ENCODE peak calls at places on chromosomes 6 and 20, in eight cellular contexts. One of them, this sample, is unnamed.

GRCh38 chr20:62689861-62690644 is 18.6 kb upstream of the NTSR1 start:
- DNase-seq in pancreas: no peak
- DNase-seq in substantia nigra: no peak
- DNase-seq in breast epithelium: no peak
- DNase-seq in H54: no peak
- DNase-seq in BJ: no peak
- DNase-seq in upper lobe of right lung: no peak
- DNase-seq in activated T-helper 1 cell treated with anti-CD3 and anti-CD28 coated beads, Interleukin-12 subunit alpha, Interleukin-12 subunit beta, Interleukin-2, Interleukin-4 antibody, amounts not matched to agents 30 ng/mL and 10 ng/mL and 1 ng/mL, durations not matched to agents 14 hours and 24 hours and 36 hours: no peak
- DNase-seq in this sample: no peak

GRCh38 chr6:6351626-6352025 is 31.2 kb upstream of the F13A1 start:
- DNase-seq in H54: no peak
- DNase-seq in activated T-helper 1 cell treated with anti-CD3 and anti-CD28 coated beads, Interleukin-12 subunit alpha, Interleukin-12 subunit beta, Interleukin-2, Interleukin-4 antibody, amounts not matched to agents 30 ng/mL and 10 ng/mL and 1 ng/mL, durations not matched to agents 14 hours and 24 hours and 36 hours: no peak
- DNase-seq in breast epithelium: no peak
- DNase-seq in substantia nigra: no peak
- DNase-seq in BJ: no peak
- DNase-seq in upper lobe of right lung: no peak
- DNase-seq in pancreas: no peak
- DNase-seq in this sample: no peak

GRCh38 chr6:146866731-146867414 is 268.1 kb downstream of the ADGB start:
- DNase-seq in substantia nigra: no peak
- DNase-seq in BJ: no peak
- DNase-seq in activated T-helper 1 cell treated with anti-CD3 and anti-CD28 coated beads, Interleukin-12 subunit alpha, Interleukin-12 subunit beta, Interleukin-2, Interleukin-4 antibody, amounts not matched to agents 30 ng/mL and 10 ng/mL and 1 ng/mL, durations not matched to agents 14 hours and 24 hours and 36 hours: no peak
- DNase-seq in upper lobe of right lung: no peak
- DNase-seq in pancreas: no peak
- DNase-seq in breast epithelium: no peak
- DNase-seq in H54: no peak
- DNase-seq in this sample: no peak

GRCh38 chr6:75557068-75557467 is 44.6 kb upstream of the SENP6 start:
- DNase-seq in BJ: no peak
- DNase-seq in substantia nigra: no peak
- DNase-seq in breast epithelium: no peak
- DNase-seq in activated T-helper 1 cell treated with anti-CD3 and anti-CD28 coated beads, Interleukin-12 subunit alpha, Interleukin-12 subunit beta, Interleukin-2, Interleukin-4 antibody, amounts not matched to agents 30 ng/mL and 10 ng/mL and 1 ng/mL, durations not matched to agents 14 hours and 24 hours and 36 hours: no peak
- DNase-seq in upper lobe of right lung: no peak
- DNase-seq in H54: no peak
- DNase-seq in pancreas: no peak
- DNase-seq in this sample: no peak

GRCh38 chr6:23055523-23055922 is 486.2 kb downstream of the HDGFL1 start:
- DNase-seq in upper lobe of right lung: no peak
- DNase-seq in H54: no peak
- DNase-seq in substantia nigra: no peak
- DNase-seq in pancreas: no peak
- DNase-seq in breast epithelium: no peak
- DNase-seq in BJ: no peak
- DNase-seq in activated T-helper 1 cell treated with anti-CD3 and anti-CD28 coated beads, Interleukin-12 subunit alpha, Interleukin-12 subunit beta, Interleukin-2, Interleukin-4 antibody, amounts not matched to agents 30 ng/mL and 10 ng/mL and 1 ng/mL, durations not matched to agents 14 hours and 24 hours and 36 hours: no peak
- DNase-seq in this sample: no peak

GRCh38 chr20:56431451-56431850 is 19.4 kb downstream of the CASS4 start:
- DNase-seq in pancreas: no peak
- DNase-seq in breast epithelium: no peak
- DNase-seq in BJ: no peak
- DNase-seq in activated T-helper 1 cell treated with anti-CD3 and anti-CD28 coated beads, Interleukin-12 subunit alpha, Interleukin-12 subunit beta, Interleukin-2, Interleukin-4 antibody, amounts not matched to agents 30 ng/mL and 10 ng/mL and 1 ng/mL, durations not matched to agents 14 hours and 24 hours and 36 hours: no peak
- DNase-seq in substantia nigra: peak; percentile 37
- DNase-seq in upper lobe of right lung: no peak
- DNase-seq in H54: no peak
- DNase-seq in this sample: no peak

GRCh38 chr6:119814609-119815400 is 465.2 kb upstream of the MAN1A1 start:
- DNase-seq in activated T-helper 1 cell treated with anti-CD3 and anti-CD28 coated beads, Interleukin-12 subunit alpha, Interleukin-12 subunit beta, Interleukin-2, Interleukin-4 antibody, amounts not matched to agents 30 ng/mL and 10 ng/mL and 1 ng/mL, durations not matched to agents 14 hours and 24 hours and 36 hours: no peak
- DNase-seq in pancreas: no peak
- DNase-seq in upper lobe of right lung: no peak
- DNase-seq in H54: no peak
- DNase-seq in substantia nigra: no peak
- DNase-seq in BJ: no peak
- DNase-seq in breast epithelium: no peak
- DNase-seq in this sample: no peak

GRCh38 chr20:51450221-51450712 is 92.3 kb downstream of the NFATC2 start:
- DNase-seq in substantia nigra: no peak
- DNase-seq in upper lobe of right lung: no peak
- DNase-seq in breast epithelium: no peak
- DNase-seq in H54: no peak
- DNase-seq in pancreas: no peak
- DNase-seq in activated T-helper 1 cell treated with anti-CD3 and anti-CD28 coated beads, Interleukin-12 subunit alpha, Interleukin-12 subunit beta, Interleukin-2, Interleukin-4 antibody, amounts not matched to agents 30 ng/mL and 10 ng/mL and 1 ng/mL, durations not matched to agents 14 hours and 24 hours and 36 hours: no peak
- DNase-seq in BJ: no peak
- DNase-seq in this sample: no peak

GRCh38 chr6:38155576-38156204 is 336.2 kb downstream of the ZFAND3 start:
- DNase-seq in upper lobe of right lung: peak; percentile 51
- DNase-seq in pancreas: no peak
- DNase-seq in BJ: no peak
- DNase-seq in breast epithelium: no peak
- DNase-seq in activated T-helper 1 cell treated with anti-CD3 and anti-CD28 coated beads, Interleukin-12 subunit alpha, Interleukin-12 subunit beta, Interleukin-2, Interleukin-4 antibody, amounts not matched to agents 30 ng/mL and 10 ng/mL and 1 ng/mL, durations not matched to agents 14 hours and 24 hours and 36 hours: no peak
- DNase-seq in substantia nigra: no peak
- DNase-seq in H54: no peak
- DNase-seq in this sample: no peak

GRCh38 chr20:34536798-34537394 is 20.7 kb downstream of the DYNLRB1 start:
- DNase-seq in upper lobe of right lung: no peak
- DNase-seq in substantia nigra: peak; percentile 31
- DNase-seq in H54: no peak
- DNase-seq in pancreas: peak; percentile 58
- DNase-seq in BJ: no peak
- DNase-seq in activated T-helper 1 cell treated with anti-CD3 and anti-CD28 coated beads, Interleukin-12 subunit alpha, Interleukin-12 subunit beta, Interleukin-2, Interleukin-4 antibody, amounts not matched to agents 30 ng/mL and 10 ng/mL and 1 ng/mL, durations not matched to agents 14 hours and 24 hours and 36 hours: no peak
- DNase-seq in breast epithelium: no peak
- DNase-seq in this sample: peak; percentile 76

GRCh38 chr6:134080171-134080795 is 27.9 kb upstream of the SLC2A12 start:
- DNase-seq in breast epithelium: no peak
- DNase-seq in upper lobe of right lung: no peak
- DNase-seq in H54: no peak
- DNase-seq in pancreas: no peak
- DNase-seq in BJ: no peak
- DNase-seq in substantia nigra: no peak
- DNase-seq in activated T-helper 1 cell treated with anti-CD3 and anti-CD28 coated beads, Interleukin-12 subunit alpha, Interleukin-12 subunit beta, Interleukin-2, Interleukin-4 antibody, amounts not matched to agents 30 ng/mL and 10 ng/mL and 1 ng/mL, durations not matched to agents 14 hours and 24 hours and 36 hours: no peak
- DNase-seq in this sample: no peak

GRCh38 chr6:106622412-106622811 is 6.9 kb downstream of the RTN4IP1 start:
- DNase-seq in H54: no peak
- DNase-seq in upper lobe of right lung: no peak
- DNase-seq in substantia nigra: no peak
- DNase-seq in BJ: no peak
- DNase-seq in pancreas: no peak
- DNase-seq in breast epithelium: no peak
- DNase-seq in activated T-helper 1 cell treated with anti-CD3 and anti-CD28 coated beads, Interleukin-12 subunit alpha, Interleukin-12 subunit beta, Interleukin-2, Interleukin-4 antibody, amounts not matched to agents 30 ng/mL and 10 ng/mL and 1 ng/mL, durations not matched to agents 14 hours and 24 hours and 36 hours: no peak
- DNase-seq in this sample: no peak

GRCh38 chr6:82385961-82386360 is 22.3 kb downstream of the TPBG start:
- DNase-seq in breast epithelium: no peak
- DNase-seq in upper lobe of right lung: no peak
- DNase-seq in activated T-helper 1 cell treated with anti-CD3 and anti-CD28 coated beads, Interleukin-12 subunit alpha, Interleukin-12 subunit beta, Interleukin-2, Interleukin-4 antibody, amounts not matched to agents 30 ng/mL and 10 ng/mL and 1 ng/mL, durations not matched to agents 14 hours and 24 hours and 36 hours: no peak
- DNase-seq in H54: no peak
- DNase-seq in substantia nigra: no peak
- DNase-seq in BJ: no peak
- DNase-seq in pancreas: peak; percentile 24
- DNase-seq in this sample: no peak

GRCh38 chr6:183668-184067 is 108.6 kb upstream of the DUSP22 start:
- DNase-seq in H54: no peak
- DNase-seq in substantia nigra: no peak
- DNase-seq in BJ: no peak
- DNase-seq in pancreas: no peak
- DNase-seq in upper lobe of right lung: no peak
- DNase-seq in breast epithelium: no peak
- DNase-seq in activated T-helper 1 cell treated with anti-CD3 and anti-CD28 coated beads, Interleukin-12 subunit alpha, Interleukin-12 subunit beta, Interleukin-2, Interleukin-4 antibody, amounts not matched to agents 30 ng/mL and 10 ng/mL and 1 ng/mL, durations not matched to agents 14 hours and 24 hours and 36 hours: no peak
- DNase-seq in this sample: no peak

GRCh38 chr6:149834513-149835481 is 29.4 kb downstream of the LRP11 start:
- DNase-seq in breast epithelium: no peak
- DNase-seq in activated T-helper 1 cell treated with anti-CD3 and anti-CD28 coated beads, Interleukin-12 subunit alpha, Interleukin-12 subunit beta, Interleukin-2, Interleukin-4 antibody, amounts not matched to agents 30 ng/mL and 10 ng/mL and 1 ng/mL, durations not matched to agents 14 hours and 24 hours and 36 hours: peak; percentile 60
- DNase-seq in pancreas: no peak
- DNase-seq in upper lobe of right lung: no peak
- DNase-seq in BJ: no peak
- DNase-seq in substantia nigra: peak; percentile 46
- DNase-seq in H54: no peak
- DNase-seq in this sample: peak; percentile 27

GRCh38 chr20:62952373-62953166 is at the start of gene SLC17A9:
- DNase-seq in H54: no peak
- DNase-seq in substantia nigra: peak; percentile 25
- DNase-seq in breast epithelium: no peak
- DNase-seq in upper lobe of right lung: peak; percentile 93
- DNase-seq in activated T-helper 1 cell treated with anti-CD3 and anti-CD28 coated beads, Interleukin-12 subunit alpha, Interleukin-12 subunit beta, Interleukin-2, Interleukin-4 antibody, amounts not matched to agents 30 ng/mL and 10 ng/mL and 1 ng/mL, durations not matched to agents 14 hours and 24 hours and 36 hours: no peak
- DNase-seq in BJ: no peak
- DNase-seq in pancreas: peak; percentile 61
- DNase-seq in this sample: no peak

GRCh38 chr6:167037762-167038161 is 38.6 kb downstream of the CEP43 start:
- DNase-seq in activated T-helper 1 cell treated with anti-CD3 and anti-CD28 coated beads, Interleukin-12 subunit alpha, Interleukin-12 subunit beta, Interleukin-2, Interleukin-4 antibody, amounts not matched to agents 30 ng/mL and 10 ng/mL and 1 ng/mL, durations not matched to agents 14 hours and 24 hours and 36 hours: no peak
- DNase-seq in breast epithelium: no peak
- DNase-seq in substantia nigra: no peak
- DNase-seq in pancreas: no peak
- DNase-seq in BJ: no peak
- DNase-seq in H54: no peak
- DNase-seq in upper lobe of right lung: no peak
- DNase-seq in this sample: no peak

GRCh38 chr6:161489626-161490306 is 215.9 kb upstream of the AGPAT4 start:
- DNase-seq in substantia nigra: no peak
- DNase-seq in pancreas: no peak
- DNase-seq in BJ: no peak
- DNase-seq in upper lobe of right lung: no peak
- DNase-seq in breast epithelium: no peak
- DNase-seq in activated T-helper 1 cell treated with anti-CD3 and anti-CD28 coated beads, Interleukin-12 subunit alpha, Interleukin-12 subunit beta, Interleukin-2, Interleukin-4 antibody, amounts not matched to agents 30 ng/mL and 10 ng/mL and 1 ng/mL, durations not matched to agents 14 hours and 24 hours and 36 hours: no peak
- DNase-seq in H54: no peak
- DNase-seq in this sample: no peak

GRCh38 chr20:25237610-25238318 is 10.1 kb upstream of the PYGB start:
- DNase-seq in H54: peak; percentile 92
- DNase-seq in breast epithelium: no peak
- DNase-seq in substantia nigra: no peak
- DNase-seq in upper lobe of right lung: no peak
- DNase-seq in BJ: peak; percentile 99
- DNase-seq in pancreas: no peak
- DNase-seq in activated T-helper 1 cell treated with anti-CD3 and anti-CD28 coated beads, Interleukin-12 subunit alpha, Interleukin-12 subunit beta, Interleukin-2, Interleukin-4 antibody, amounts not matched to agents 30 ng/mL and 10 ng/mL and 1 ng/mL, durations not matched to agents 14 hours and 24 hours and 36 hours: peak; percentile 42
- DNase-seq in this sample: peak; percentile 99

GRCh38 chr6:137890983-137891537 is 24.0 kb downstream of the TNFAIP3 start:
- DNase-seq in BJ: no peak
- DNase-seq in breast epithelium: no peak
- DNase-seq in activated T-helper 1 cell treated with anti-CD3 and anti-CD28 coated beads, Interleukin-12 subunit alpha, Interleukin-12 subunit beta, Interleukin-2, Interleukin-4 antibody, amounts not matched to agents 30 ng/mL and 10 ng/mL and 1 ng/mL, durations not matched to agents 14 hours and 24 hours and 36 hours: no peak
- DNase-seq in upper lobe of right lung: no peak
- DNase-seq in substantia nigra: no peak
- DNase-seq in pancreas: no peak
- DNase-seq in H54: no peak
- DNase-seq in this sample: no peak

GRCh38 chr6:93423542-93423941 is 4.2 kb upstream of the EPHA7 start:
- DNase-seq in H54: no peak
- DNase-seq in pancreas: peak; percentile 19
- DNase-seq in activated T-helper 1 cell treated with anti-CD3 and anti-CD28 coated beads, Interleukin-12 subunit alpha, Interleukin-12 subunit beta, Interleukin-2, Interleukin-4 antibody, amounts not matched to agents 30 ng/mL and 10 ng/mL and 1 ng/mL, durations not matched to agents 14 hours and 24 hours and 36 hours: no peak
- DNase-seq in substantia nigra: peak; percentile 19
- DNase-seq in BJ: no peak
- DNase-seq in upper lobe of right lung: no peak
- DNase-seq in breast epithelium: no peak
- DNase-seq in this sample: peak; percentile 62

GRCh38 chr20:32585011-32585518 is at the start of gene NOL4L:
- DNase-seq in activated T-helper 1 cell treated with anti-CD3 and anti-CD28 coated beads, Interleukin-12 subunit alpha, Interleukin-12 subunit beta, Interleukin-2, Interleukin-4 antibody, amounts not matched to agents 30 ng/mL and 10 ng/mL and 1 ng/mL, durations not matched to agents 14 hours and 24 hours and 36 hours: peak; percentile 17
- DNase-seq in pancreas: no peak
- DNase-seq in H54: peak; percentile 47
- DNase-seq in upper lobe of right lung: no peak
- DNase-seq in breast epithelium: no peak
- DNase-seq in BJ: no peak
- DNase-seq in substantia nigra: peak; percentile 33
- DNase-seq in this sample: no peak

GRCh38 chr6:80186082-80186481 is 79.6 kb downstream of the BCKDHB start:
- DNase-seq in activated T-helper 1 cell treated with anti-CD3 and anti-CD28 coated beads, Interleukin-12 subunit alpha, Interleukin-12 subunit beta, Interleukin-2, Interleukin-4 antibody, amounts not matched to agents 30 ng/mL and 10 ng/mL and 1 ng/mL, durations not matched to agents 14 hours and 24 hours and 36 hours: no peak
- DNase-seq in pancreas: no peak
- DNase-seq in breast epithelium: no peak
- DNase-seq in upper lobe of right lung: no peak
- DNase-seq in BJ: no peak
- DNase-seq in H54: no peak
- DNase-seq in substantia nigra: no peak
- DNase-seq in this sample: no peak

GRCh38 chr6:67629268-67629667 is 1005.8 kb upstream of the ADGRB3 start:
- DNase-seq in breast epithelium: no peak
- DNase-seq in pancreas: no peak
- DNase-seq in H54: no peak
- DNase-seq in substantia nigra: no peak
- DNase-seq in activated T-helper 1 cell treated with anti-CD3 and anti-CD28 coated beads, Interleukin-12 subunit alpha, Interleukin-12 subunit beta, Interleukin-2, Interleukin-4 antibody, amounts not matched to agents 30 ng/mL and 10 ng/mL and 1 ng/mL, durations not matched to agents 14 hours and 24 hours and 36 hours: no peak
- DNase-seq in BJ: peak; percentile 22
- DNase-seq in upper lobe of right lung: no peak
- DNase-seq in this sample: no peak

GRCh38 chr6:83069633-83070032 is 2.2 kb downstream of the DOP1A start:
- DNase-seq in substantia nigra: no peak
- DNase-seq in breast epithelium: no peak
- DNase-seq in BJ: no peak
- DNase-seq in activated T-helper 1 cell treated with anti-CD3 and anti-CD28 coated beads, Interleukin-12 subunit alpha, Interleukin-12 subunit beta, Interleukin-2, Interleukin-4 antibody, amounts not matched to agents 30 ng/mL and 10 ng/mL and 1 ng/mL, durations not matched to agents 14 hours and 24 hours and 36 hours: no peak
- DNase-seq in upper lobe of right lung: no peak
- DNase-seq in pancreas: no peak
- DNase-seq in H54: no peak
- DNase-seq in this sample: no peak

GRCh38 chr6:70312165-70312564 is 9.3 kb upstream of the COL9A1 start:
- DNase-seq in upper lobe of right lung: no peak
- DNase-seq in breast epithelium: no peak
- DNase-seq in activated T-helper 1 cell treated with anti-CD3 and anti-CD28 coated beads, Interleukin-12 subunit alpha, Interleukin-12 subunit beta, Interleukin-2, Interleukin-4 antibody, amounts not matched to agents 30 ng/mL and 10 ng/mL and 1 ng/mL, durations not matched to agents 14 hours and 24 hours and 36 hours: no peak
- DNase-seq in H54: peak; percentile 12
- DNase-seq in pancreas: no peak
- DNase-seq in substantia nigra: no peak
- DNase-seq in BJ: peak; percentile 36
- DNase-seq in this sample: no peak

GRCh38 chr6:170096803-170097504 is 193.9 kb downstream of the DLL1 start:
- DNase-seq in breast epithelium: peak; percentile 44
- DNase-seq in substantia nigra: no peak
- DNase-seq in upper lobe of right lung: peak; percentile 48
- DNase-seq in activated T-helper 1 cell treated with anti-CD3 and anti-CD28 coated beads, Interleukin-12 subunit alpha, Interleukin-12 subunit beta, Interleukin-2, Interleukin-4 antibody, amounts not matched to agents 30 ng/mL and 10 ng/mL and 1 ng/mL, durations not matched to agents 14 hours and 24 hours and 36 hours: no peak
- DNase-seq in BJ: no peak
- DNase-seq in H54: no peak
- DNase-seq in pancreas: peak; percentile 9
- DNase-seq in this sample: no peak

GRCh38 chr6:26457407-26457795 is 354 bp upstream of the BTN2A1 start:
- DNase-seq in substantia nigra: no peak
- DNase-seq in breast epithelium: no peak
- DNase-seq in upper lobe of right lung: no peak
- DNase-seq in activated T-helper 1 cell treated with anti-CD3 and anti-CD28 coated beads, Interleukin-12 subunit alpha, Interleukin-12 subunit beta, Interleukin-2, Interleukin-4 antibody, amounts not matched to agents 30 ng/mL and 10 ng/mL and 1 ng/mL, durations not matched to agents 14 hours and 24 hours and 36 hours: no peak
- DNase-seq in BJ: no peak
- DNase-seq in pancreas: peak; percentile 28
- DNase-seq in H54: no peak
- DNase-seq in this sample: no peak

GRCh38 chr20:46252352-46253091 is 55.8 kb downstream of the CDH22 start:
- DNase-seq in pancreas: no peak
- DNase-seq in substantia nigra: no peak
- DNase-seq in activated T-helper 1 cell treated with anti-CD3 and anti-CD28 coated beads, Interleukin-12 subunit alpha, Interleukin-12 subunit beta, Interleukin-2, Interleukin-4 antibody, amounts not matched to agents 30 ng/mL and 10 ng/mL and 1 ng/mL, durations not matched to agents 14 hours and 24 hours and 36 hours: no peak
- DNase-seq in BJ: no peak
- DNase-seq in breast epithelium: no peak
- DNase-seq in H54: no peak
- DNase-seq in upper lobe of right lung: no peak
- DNase-seq in this sample: no peak

GRCh38 chr6:136784910-136785746 is 7.1 kb downstream of the MAP3K5 start:
- DNase-seq in breast epithelium: no peak
- DNase-seq in BJ: no peak
- DNase-seq in upper lobe of right lung: peak; percentile 80
- DNase-seq in substantia nigra: peak; percentile 35
- DNase-seq in H54: no peak
- DNase-seq in activated T-helper 1 cell treated with anti-CD3 and anti-CD28 coated beads, Interleukin-12 subunit alpha, Interleukin-12 subunit beta, Interleukin-2, Interleukin-4 antibody, amounts not matched to agents 30 ng/mL and 10 ng/mL and 1 ng/mL, durations not matched to agents 14 hours and 24 hours and 36 hours: no peak
- DNase-seq in pancreas: peak; percentile 58
- DNase-seq in this sample: no peak

GRCh38 chr6:134291156-134291555 is 26.8 kb downstream of the SGK1 start:
- DNase-seq in pancreas: no peak
- DNase-seq in activated T-helper 1 cell treated with anti-CD3 and anti-CD28 coated beads, Interleukin-12 subunit alpha, Interleukin-12 subunit beta, Interleukin-2, Interleukin-4 antibody, amounts not matched to agents 30 ng/mL and 10 ng/mL and 1 ng/mL, durations not matched to agents 14 hours and 24 hours and 36 hours: no peak
- DNase-seq in substantia nigra: no peak
- DNase-seq in breast epithelium: no peak
- DNase-seq in BJ: no peak
- DNase-seq in H54: no peak
- DNase-seq in upper lobe of right lung: no peak
- DNase-seq in this sample: no peak

GRCh38 chr6:148087659-148088058 is 255.0 kb upstream of the SASH1 start:
- DNase-seq in upper lobe of right lung: no peak
- DNase-seq in H54: no peak
- DNase-seq in activated T-helper 1 cell treated with anti-CD3 and anti-CD28 coated beads, Interleukin-12 subunit alpha, Interleukin-12 subunit beta, Interleukin-2, Interleukin-4 antibody, amounts not matched to agents 30 ng/mL and 10 ng/mL and 1 ng/mL, durations not matched to agents 14 hours and 24 hours and 36 hours: no peak
- DNase-seq in BJ: no peak
- DNase-seq in pancreas: no peak
- DNase-seq in substantia nigra: no peak
- DNase-seq in breast epithelium: no peak
- DNase-seq in this sample: no peak

GRCh38 chr6:37624606-37625574 is 72.8 kb downstream of the MDGA1 start:
- DNase-seq in activated T-helper 1 cell treated with anti-CD3 and anti-CD28 coated beads, Interleukin-12 subunit alpha, Interleukin-12 subunit beta, Interleukin-2, Interleukin-4 antibody, amounts not matched to agents 30 ng/mL and 10 ng/mL and 1 ng/mL, durations not matched to agents 14 hours and 24 hours and 36 hours: no peak
- DNase-seq in BJ: no peak
- DNase-seq in upper lobe of right lung: peak; percentile 89
- DNase-seq in breast epithelium: no peak
- DNase-seq in pancreas: peak; percentile 53
- DNase-seq in substantia nigra: peak; percentile 37
- DNase-seq in H54: peak; percentile 58
- DNase-seq in this sample: peak; percentile 41